ENCODE peak calls at places on chromosomes 3 and 15, in five cellular contexts. J is left lung; E is right cardiac atrium; W is heart right ventricle; U is CD4-positive, alpha-beta memory T cell. C is an unnamed sample. For H3K27me3 and H3K4me1, the result is how much of the 10 kb centered on the place peaks cover.

GRCh38 chr15:63473999-63474809 is 30.2 kb upstream of the USP3 start:
- DNase-seq in U (no peak), E (no peak), J (no peak), W (no peak), C (no peak)

GRCh38 chr15:55499158-55499557 is 8.9 kb downstream of the DNAAF4 start:
- DNase-seq in W (no peak), E (no peak), U (no peak), J (no peak), C (no peak)

GRCh38 chr3:65751123-65751700 is 287.5 kb downstream of the MAGI1 start:
- DNase-seq in U (no peak), W (peak), E (no peak), J (no peak), C (no peak)

GRCh38 chr3:190307164-190307545 is 15.1 kb downstream of the CLDN1 start:
- DNase-seq in E (no peak), W (no peak), U (no peak), J (no peak), C (no peak)

GRCh38 chr3:171165499-171165921 is 139.0 kb upstream of the SLC2A2 start:
- DNase-seq in W (no peak), U (no peak), J (no peak), E (no peak), C (no peak)

GRCh38 chr3:95217661-95218060 is 1154.8 kb downstream of the NSUN3 start:
- DNase-seq in W (no peak), J (no peak), U (no peak), E (no peak), C (no peak)

GRCh38 chr3:5251196-5251583 is 63.7 kb downstream of the EDEM1 start:
- DNase-seq in W (no peak), J (no peak), U (no peak), E (no peak), C (no peak)

GRCh38 chr3:132723024-132723462 is 834 bp upstream of the NPHP3 start:
- DNase-seq in U (no peak), E (no peak), W (no peak), J (no peak), C (no peak)

GRCh38 chr3:173066044-173066679 is 74.9 kb downstream of the SPATA16 start:
- DNase-seq in J (peak), U (no peak), W (peak), E (no peak), C (no peak)

GRCh38 chr3:112605285-112605684 is 35.7 kb downstream of the CCDC80 start:
- DNase-seq in U (no peak), E (no peak), W (peak), J (no peak), C (peak)

GRCh38 chr15:48021336-48022086 is 99.3 kb upstream of the SLC24A5 start:
- DNase-seq in J (no peak), W (no peak), E (no peak), U (no peak), C (no peak)

GRCh38 chr3:13501958-13502790 is 22.1 kb downstream of the HDAC11 start:
- DNase-seq in E (peak), J (no peak), W (no peak), U (no peak), C (no peak)

GRCh38 chr3:30628188-30628930 is 22.0 kb downstream of the TGFBR2 start:
- DNase-seq in W (no peak), J (no peak), E (no peak), U (no peak), C (no peak)

GRCh38 chr15:90677807-90678790 is 39.0 kb upstream of the BLM start:
- DNase-seq in J (no peak), W (no peak), E (no peak), U (peak), C (no peak)

GRCh38 chr3:176935524-176935923 is 261.8 kb downstream of the TBL1XR1 start:
- DNase-seq in E (no peak), J (no peak), W (no peak), U (no peak), C (no peak)

GRCh38 chr15:33292718-33293307 is 18.0 kb upstream of the RYR3 start:
- DNase-seq in J (no peak), E (no peak), U (peak), W (peak), C (peak)

GRCh38 chr15:74724570-74725240 is 623 bp downstream of the CYP1A1 start:
- DNase-seq in J (no peak), E (no peak), W (no peak), U (no peak), C (no peak)
- H3K27me3 ChIP-seq in J (under half), E (under half), W (under half), U (under half), C (under half)

DNA sequence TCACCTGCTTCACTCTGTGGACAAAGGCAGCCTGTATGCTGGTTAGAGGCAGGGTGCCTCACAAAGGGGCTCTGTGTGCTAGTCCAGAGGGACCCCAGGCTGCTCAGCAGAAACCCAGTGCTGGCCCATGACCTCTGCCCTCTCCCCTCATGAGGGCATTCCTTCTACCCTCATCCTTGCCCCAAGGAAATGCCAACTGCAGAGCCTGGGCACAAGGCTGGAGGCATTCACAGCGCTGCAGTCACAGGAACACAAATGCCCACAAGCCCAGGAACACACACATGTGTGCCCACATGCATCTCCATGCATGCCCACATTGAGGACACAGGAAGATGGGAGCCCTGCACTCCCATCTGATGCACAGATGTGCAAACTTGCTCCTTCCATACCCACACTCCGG is 3.8 kb downstream of the INKA1 start:
- DNase-seq in E (peak), W (no peak), U (no peak), J (no peak), C (no peak)
- H3K4me1 ChIP-seq in E (under half), W (under half), U (under half), J (under half), C (under half)

GRCh38 chr3:15591928-15592327 is 9.4 kb downstream of the HACL1 start:
- DNase-seq in W (no peak), E (no peak), U (no peak), J (no peak), C (no peak)

GRCh38 chr3:15592968-15593367 is 8.4 kb downstream of the HACL1 start:
- DNase-seq in E (no peak), W (no peak), J (no peak), U (no peak), C (no peak)

GRCh38 chr3:15595955-15596354 is 5.4 kb downstream of the HACL1 start:
- DNase-seq in U (no peak), J (no peak), E (no peak), W (no peak), C (no peak)

GRCh38 chr3:15585111-15585844 is 16.1 kb downstream of the HACL1 start:
- DNase-seq in U (no peak), J (no peak), W (no peak), E (no peak), C (no peak)

DNA sequence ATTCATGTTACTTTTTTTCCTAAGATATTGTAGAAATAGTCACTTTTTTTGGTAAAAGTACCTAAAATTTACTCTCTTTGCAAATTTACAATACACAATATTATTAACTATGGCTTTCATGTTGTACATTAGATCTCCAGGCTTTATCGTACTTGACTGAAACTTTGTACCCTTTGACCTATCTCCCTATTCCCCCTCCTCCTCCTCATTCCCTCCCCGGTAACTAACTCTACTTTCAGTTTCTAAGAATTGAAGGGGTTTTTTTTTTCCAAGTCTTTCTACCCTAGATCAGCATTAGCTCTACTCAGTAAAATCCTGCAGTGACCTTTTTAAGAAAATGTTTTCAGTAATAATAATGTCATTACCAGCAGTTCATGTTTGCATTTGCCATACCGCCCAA is 10.1 kb downstream of the HACL1 start:
- DNase-seq in W (no peak), J (no peak), U (no peak), E (no peak), C (no peak)
- H3K27me3 ChIP-seq in W (under half), J (under half), U (under half), E (under half), C (under half)

GRCh38 chr15:67137951-67138935 is 72.8 kb downstream of the SMAD3 start:
- DNase-seq in E (peak), W (no peak), J (no peak), U (no peak), C (no peak)
- H3K4me1 ChIP-seq in E (under half), W (half or more), J (half or more), U (half or more), C (half or more)

GRCh38 chr15:65376767-65377104 is 1.1 kb downstream of the IGDCC3 start:
- DNase-seq in W (no peak), E (no peak), J (no peak), U (no peak), C (no peak)
- H3K27me3 ChIP-seq in W (under half), E (under half), J (under half), U (under half), C (under half)